ENCODE peak calls at places on chromosomes 2 and 18, in eight cellular contexts. W, G, F, B, T, U, H and A are unnamed samples.
A peak's percentile ranks its signal among the peaks of the same experiment; 100 is the strongest.

GRCh38 chr2:780581-780980 is 103.4 kb upstream of the TMEM18 start:
- DNase-seq in G (no peak), W (no peak), U (no peak), T (no peak), B (no peak), F (no peak), H (no peak), A (no peak)

GRCh38 chr18:36899289-36899688 is 70.4 kb downstream of the KIAA1328 start:
- DNase-seq in T (no peak), W (no peak), H (no peak), B (peak; percentile 43), U (no peak), F (no peak), G (no peak), A (no peak)

GRCh38 chr2:8329660-8330622 is 351.9 kb upstream of the ID2 start:
- DNase-seq in F (no peak), W (no peak), H (no peak), G (no peak), T (no peak), B (no peak), U (no peak), A (no peak)

GRCh38 chr18:61870151-61870550 is 22.7 kb downstream of the RNF152 start:
- DNase-seq in G (no peak), B (no peak), F (no peak), T (no peak), U (no peak), W (no peak), H (no peak), A (no peak)

GRCh38 chr2:96145028-96145939 is at the start of gene DUSP2:
- DNase-seq in G (peak; percentile 71), T (peak; percentile 76), W (peak; percentile 95), F (peak; percentile 75), U (peak; percentile 81), B (peak; percentile 65), H (peak; percentile 88), A (peak; percentile 57)

GRCh38 chr2:219325657-219326056 is 6.9 kb downstream of the RESP18 start:
- DNase-seq in U (no peak), G (no peak), B (no peak), W (no peak), F (no peak), H (no peak), T (no peak), A (no peak)

GRCh38 chr18:57767259-57768050 is 35.7 kb downstream of the ATP8B1 start:
- DNase-seq in W (no peak), H (no peak), B (no peak), U (no peak), F (no peak), G (no peak), T (no peak), A (no peak)

GRCh38 chr18:24603151-24603550 is 142.7 kb downstream of the HRH4 start:
- DNase-seq in H (no peak), F (no peak), U (no peak), T (no peak), B (no peak), G (no peak), W (no peak), A (no peak)

GRCh38 chr2:127605691-127606277 is 40.2 kb upstream of the GPR17 start:
- DNase-seq in F (no peak), H (peak; percentile 11), G (no peak), T (no peak), U (no peak), W (no peak), B (no peak), A (no peak)

GRCh38 chr2:164922119-164922518 is 33.2 kb downstream of the SLC38A11 start:
- DNase-seq in F (no peak), T (no peak), G (no peak), U (no peak), B (no peak), H (no peak), W (no peak), A (no peak)

GRCh38 chr2:138157372-138157771 is 193.1 kb downstream of the HNMT start:
- DNase-seq in T (no peak), W (no peak), B (no peak), H (no peak), G (no peak), F (no peak), U (no peak), A (no peak)

GRCh38 chr18:35927431-35927830 is 45.0 kb upstream of the RMP24 start:
- DNase-seq in F (no peak), U (no peak), H (no peak), T (no peak), W (no peak), G (no peak), B (peak; percentile 12), A (no peak)

GRCh38 chr2:11056614-11057013 is 98.7 kb upstream of the SLC66A3 start:
- DNase-seq in U (no peak), H (no peak), F (no peak), T (peak; percentile 22), W (no peak), G (no peak), B (peak; percentile 70), A (no peak)

GRCh38 chr2:235937936-235938335 is 230.2 kb downstream of the GBX2 start:
- DNase-seq in H (no peak), F (no peak), W (no peak), T (no peak), U (no peak), G (no peak), B (no peak), A (no peak)

DNA sequence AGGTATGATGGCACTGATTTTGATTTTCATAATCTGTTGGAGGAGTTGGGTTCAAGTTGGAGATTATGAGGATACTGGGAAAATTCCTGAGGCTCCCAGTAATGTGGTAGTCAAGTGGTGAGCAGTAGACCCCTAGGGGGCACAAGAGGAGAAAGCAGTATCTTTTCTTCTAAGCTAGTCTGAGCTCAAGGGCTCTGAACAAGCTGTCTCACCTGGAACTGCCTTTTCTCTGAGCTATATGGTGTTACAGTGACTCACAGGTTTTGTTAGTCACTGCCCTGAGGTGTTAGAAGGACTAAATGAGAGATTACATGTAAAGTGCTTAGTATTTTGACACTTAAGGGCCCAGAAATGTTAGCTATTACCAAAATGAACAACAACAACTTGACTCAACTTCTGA is 42.2 kb downstream of the CD302 start:
- DNase-seq in T (no peak), B (peak; percentile 96), F (no peak), U (no peak), W (no peak), G (no peak), H (no peak), A (no peak)
- TF ChIP-seq CTCF in T (no peak), B (no peak), F (no peak), U (no peak), W (peak; percentile 12), G (no peak), H (no peak), A (no peak)

GRCh38 chr2:237627463-237628321 is at the start of gene LRRFIP1:
- DNase-seq in G (no peak), B (no peak), H (no peak), W (no peak), U (no peak), F (peak; percentile 59), T (no peak), A (peak; percentile 47)
- TF ChIP-seq CTCF in G (no peak), B (no peak), H (no peak), W (no peak), U (no peak), F (peak; percentile 22), T (no peak), A (no peak)

GRCh38 chr18:3066391-3067079 is 53.6 kb upstream of the LPIN2 start:
- DNase-seq in W (no peak), T (no peak), F (no peak), U (no peak), G (no peak), H (no peak), B (no peak), A (no peak)

GRCh38 chr18:3060667-3061580 is 48.0 kb upstream of the LPIN2 start:
- DNase-seq in G (no peak), F (no peak), B (no peak), H (no peak), T (no peak), U (peak; percentile 19), W (peak; percentile 49), A (no peak)

GRCh38 chr18:3059272-3059671 is 46.3 kb upstream of the LPIN2 start:
- DNase-seq in B (no peak), T (no peak), U (no peak), W (no peak), F (no peak), H (no peak), G (no peak), A (no peak)

GRCh38 chr18:3061581-3062416 is 48.9 kb upstream of the LPIN2 start:
- DNase-seq in B (no peak), W (no peak), F (no peak), T (no peak), U (peak; percentile 15), H (no peak), G (no peak), A (peak; percentile 1)

DNA sequence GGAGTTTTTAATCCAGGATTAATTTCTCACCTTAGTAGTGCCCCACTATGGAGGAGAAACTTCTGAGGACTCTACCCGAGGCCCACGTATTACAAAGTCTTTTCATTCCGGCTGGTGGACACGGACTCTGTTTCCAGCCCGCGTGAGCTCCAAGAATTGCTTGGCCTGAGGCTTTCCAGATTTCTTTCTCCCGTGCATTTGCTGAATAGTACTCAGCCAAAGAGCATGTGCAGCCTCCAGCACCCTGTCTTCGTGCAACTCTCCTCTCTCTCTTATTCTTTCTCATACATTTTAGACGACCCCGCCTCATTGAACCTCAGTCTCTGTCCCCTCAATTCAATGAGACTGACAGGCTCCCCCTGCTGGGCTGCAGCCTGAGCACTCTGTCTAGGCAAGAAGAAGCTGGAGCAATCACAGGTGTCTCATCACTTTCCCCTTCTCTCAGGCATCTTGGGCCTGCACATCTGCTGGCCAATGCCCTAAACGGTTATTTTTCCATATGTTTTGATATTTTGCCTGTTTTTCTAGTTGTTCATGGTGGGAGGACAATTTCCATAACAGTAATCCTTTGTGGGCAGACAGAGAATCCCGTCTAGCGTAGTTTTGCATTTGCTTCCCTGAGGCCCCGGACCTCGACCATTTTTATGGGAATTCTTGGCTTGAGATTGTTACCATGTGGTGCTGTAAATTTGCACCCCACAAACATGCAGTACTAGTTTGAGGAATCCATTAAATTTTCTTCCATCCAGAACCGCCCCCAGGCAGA is 50.0 kb upstream of the LPIN2 start:
- DNase-seq in G (peak; percentile 37), B (peak; percentile 64), U (peak; percentile 65), H (peak; percentile 76), T (peak; percentile 61), F (peak; percentile 76), W (peak; percentile 55), A (peak; percentile 50)
- TF ChIP-seq CTCF in G (no peak), B (peak; percentile 59), U (peak; percentile 87), H (peak; percentile 77), T (peak; percentile 45), F (peak; percentile 82), W (peak; percentile 88), A (no peak)

DNA sequence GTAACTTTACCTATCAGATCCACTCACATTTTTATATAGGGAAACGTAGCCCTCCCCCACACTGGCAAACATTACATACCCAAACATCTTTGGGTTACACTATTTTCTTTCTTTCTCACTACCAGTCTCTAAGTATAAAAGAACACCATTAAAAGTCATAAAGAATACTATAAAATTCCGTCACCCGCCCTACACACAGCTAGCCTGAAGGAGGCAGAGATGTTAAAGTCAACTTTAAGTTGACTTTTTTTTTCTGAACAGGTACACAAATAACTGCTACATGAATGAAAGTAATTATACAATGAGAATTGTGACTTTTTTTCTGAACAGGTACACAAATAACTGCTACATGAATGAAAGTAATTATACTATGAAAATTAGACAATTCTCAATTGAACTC is 628.3 kb downstream of the NUP35 start:
- DNase-seq in W (no peak), T (no peak), F (no peak), G (no peak), H (no peak), U (no peak), B (no peak), A (no peak)
- TF ChIP-seq CTCF in W (no peak), T (no peak), F (no peak), G (no peak), H (no peak), U (no peak), B (no peak), A (no peak)

GRCh38 chr2:168160897-168161296 is 86.5 kb downstream of the STK39 start:
- DNase-seq in H (no peak), B (peak; percentile 35), U (no peak), W (no peak), T (no peak), F (no peak), G (no peak), A (no peak)
- TF ChIP-seq CTCF in H (no peak), B (peak; percentile 32), U (no peak), W (peak; percentile 20), T (no peak), F (no peak), G (no peak), A (no peak)